ENCODE peak calls at places on chromosomes 13 and 19, in five cellular contexts. N is astrocyte, A is K562, X is IMR-90, F is PC-3. K is an unnamed sample.

GRCh38 chr19:292281-292884 is 1.2 kb upstream of the PLPP2 start:
- DNase-seq in N (no peak), A (no peak), X (no peak), F (no peak), K (no peak)

GRCh38 chr19:17824339-17824738 is 3.0 kb upstream of the INSL3 start:
- DNase-seq in N (no peak), A (no peak), X (no peak), F (no peak), K (no peak)

GRCh38 chr19:53795019-53795418 is 29.1 kb downstream of the NLRP12 start:
- DNase-seq in N (no peak), A (no peak), X (no peak), F (no peak), K (no peak)

GRCh38 chr13:30656178-30656577 is 38.5 kb downstream of the USPL1 start:
- DNase-seq in N (no peak), A (no peak), X (no peak), F (no peak), K (no peak)

GRCh38 chr13:113209880-113210421 is 538 bp downstream of the CUL4A start:
- DNase-seq in N (peak), A (peak), X (peak), F (peak), K (peak)

GRCh38 chr13:45728759-45729158 is 26.6 kb downstream of the CBY2 start:
- DNase-seq in N (no peak), A (peak), X (no peak), F (peak), K (no peak)

GRCh38 chr13:63864171-63864902 is 2448.7 kb upstream of the PCDH20 start:
- DNase-seq in N (peak), A (no peak), X (peak), F (no peak), K (no peak)

GRCh38 chr13:95644611-95645052 is at the start of gene DZIP1:
- DNase-seq in N (peak), A (no peak), X (peak), F (peak), K (peak)

GRCh38 chr13:102726430-102726829 is 31.6 kb upstream of the METTL21C start:
- DNase-seq in N (no peak), A (peak), X (no peak), F (peak), K (no peak)

GRCh38 chr13:113857531-113858195 is 6.2 kb downstream of the GAS6 start:
- DNase-seq in N (no peak), A (no peak), X (no peak), F (no peak), K (no peak)

GRCh38 chr19:17245535-17245984 is at the start of gene NR2F6:
- DNase-seq in N (no peak), A (no peak), X (no peak), F (no peak), K (no peak)

GRCh38 chr13:58889474-58889873 is 1257.9 kb downstream of the PCDH17 start:
- DNase-seq in N (no peak), A (no peak), X (no peak), F (no peak), K (no peak)

GRCh38 chr13:74464656-74465055 is 330.5 kb upstream of the KLF12 start:
- DNase-seq in N (no peak), A (no peak), X (no peak), F (no peak), K (no peak)

GRCh38 chr19:29798783-29799182 is 13.0 kb upstream of the CCNE1 start:
- DNase-seq in N (peak), A (no peak), X (peak), F (no peak), K (no peak)

GRCh38 chr13:106337096-106337495 is 198.4 kb downstream of the EFNB2 start:
- DNase-seq in N (no peak), A (no peak), X (peak), F (peak), K (no peak)

GRCh38 chr19:49421039-49421877 is 2.0 kb downstream of the PTH2 start:
- DNase-seq in N (peak), A (peak), X (peak), F (peak), K (peak)

GRCh38 chr13:35225582-35225981 is 250.9 kb downstream of the MAB21L1 start:
- DNase-seq in N (no peak), A (no peak), X (no peak), F (no peak), K (no peak)

GRCh38 chr19:30682576-30683536 is 310.7 kb downstream of the ZNF536 start:
- DNase-seq in N (peak), A (peak), X (peak), F (peak), K (peak)

GRCh38 chr13:51000058-51000457 is 90.5 kb downstream of the RNASEH2B start:
- DNase-seq in N (peak), A (no peak), X (no peak), F (no peak), K (no peak)

GRCh38 chr19:4866595-4867424 is 657 bp downstream of the PLIN3 start:
- DNase-seq in N (no peak), A (peak), X (peak), F (peak), K (peak)

GRCh38 chr13:30880756-30881155 is 25.3 kb upstream of the MEDAG start:
- DNase-seq in N (peak), A (no peak), X (peak), F (peak), K (peak)

GRCh38 chr19:36850646-36851442 is at the start of gene ZNF345:
- DNase-seq in N (peak), A (peak), X (peak), F (peak), K (peak)

GRCh38 chr19:53927745-53928144 is 18.7 kb downstream of the CACNG7 start:
- DNase-seq in N (peak), A (peak), X (peak), F (peak), K (peak)

GRCh38 chr13:99288069-99288468 is 19.1 kb downstream of the GPR183 start:
- DNase-seq in N (peak), A (no peak), X (no peak), F (no peak), K (no peak)

GRCh38 chr13:73220966-73221720 is 162.3 kb downstream of the KLF5 start:
- DNase-seq in N (no peak), A (peak), X (peak), F (no peak), K (no peak)

GRCh38 chr13:51246411-51247298 is 24.5 kb downstream of the FAM124A start:
- DNase-seq in N (no peak), A (no peak), X (no peak), F (no peak), K (no peak)

GRCh38 chr19:13848811-13849241 is 28.1 kb upstream of the NANOS3 start:
- DNase-seq in N (no peak), A (peak), X (no peak), F (peak), K (no peak)

GRCh38 chr19:34259367-34259865 is 5.1 kb downstream of the GARRE1 start:
- DNase-seq in N (no peak), A (no peak), X (peak), F (no peak), K (no peak)

GRCh38 chr13:79779761-79780160 is 298.8 kb downstream of the NDFIP2 start:
- DNase-seq in N (peak), A (no peak), X (peak), F (peak), K (no peak)

GRCh38 chr13:99442273-99442895 is 58.9 kb upstream of the TM9SF2 start:
- DNase-seq in N (no peak), A (peak), X (peak), F (peak), K (peak)

GRCh38 chr13:32737111-32737571 is 150.9 kb downstream of the PDS5B start:
- DNase-seq in N (peak), A (no peak), X (no peak), F (no peak), K (peak)
- H3K9ac ChIP-seq in N (peak), A (no peak), X (peak), F (no peak), K (peak)

GRCh38 chr19:38304352-38304865 is 358 bp downstream of the C19orf33 start:
- DNase-seq in N (no peak), A (no peak), X (no peak), F (no peak), K (no peak)
- H3K9ac ChIP-seq in N (no peak), A (no peak), X (no peak), F (peak), K (peak)

DNA sequence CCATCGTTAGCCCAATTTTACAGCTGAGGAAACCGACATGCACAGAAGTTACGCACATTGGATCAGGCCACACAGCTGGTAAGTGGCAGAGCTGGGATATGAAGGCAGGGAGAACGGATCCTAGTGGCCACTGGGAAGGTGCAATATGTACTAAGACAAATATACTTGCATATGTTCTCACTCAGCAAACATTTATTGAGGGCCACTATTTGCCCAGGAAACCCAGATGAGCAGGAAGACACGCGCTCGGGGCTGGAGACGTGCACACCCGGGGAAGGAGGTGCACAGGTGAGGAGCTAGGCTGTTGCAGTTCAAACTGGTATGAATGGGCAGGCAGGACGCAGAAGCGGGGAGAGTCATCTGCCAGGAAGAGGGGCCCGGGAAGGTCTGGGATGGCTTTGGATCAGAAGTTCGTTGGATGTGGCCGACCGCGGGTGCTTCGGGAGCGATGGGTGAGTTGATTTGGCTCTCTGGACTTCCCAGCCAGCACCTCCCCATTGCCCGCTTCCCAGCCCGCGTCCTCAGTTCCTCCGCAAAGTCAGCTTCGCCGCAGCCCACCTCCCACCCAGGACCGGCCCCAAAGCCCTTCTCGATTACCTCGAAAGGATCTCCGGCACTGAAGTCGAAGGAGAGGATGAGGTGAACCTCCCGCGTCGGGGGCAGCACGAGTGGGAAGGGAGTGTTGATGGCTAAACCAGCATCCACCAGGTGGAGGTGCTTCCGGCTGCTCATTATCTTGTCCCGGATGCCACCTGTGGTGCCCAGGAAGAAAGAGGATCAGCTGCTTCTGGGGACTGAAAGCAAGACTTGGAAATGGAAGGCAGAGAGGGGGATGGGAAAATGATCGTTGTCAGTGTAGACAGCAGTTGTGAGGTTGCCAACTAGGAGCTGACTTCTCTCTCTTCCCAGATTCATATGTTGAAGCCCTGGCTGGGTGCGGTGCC is 17.8 kb upstream of the CABP5 start:
- DNase-seq in N (no peak), A (no peak), X (no peak), F (no peak), K (no peak)
- H3K9ac ChIP-seq in N (no peak), A (no peak), X (no peak), F (no peak), K (no peak)

GRCh38 chr13:24681930-24682329 is 1.7 kb downstream of the ATP12A start:
- DNase-seq in N (no peak), A (no peak), X (no peak), F (no peak), K (no peak)

GRCh38 chr13:24680258-24680920 is at the start of gene ATP12A:
- DNase-seq in N (no peak), A (no peak), X (no peak), F (no peak), K (no peak)

GRCh38 chr13:24678151-24678550 is 2.1 kb upstream of the ATP12A start:
- DNase-seq in N (no peak), A (peak), X (no peak), F (no peak), K (no peak)

GRCh38 chr13:24680921-24681585 is 845 bp downstream of the ATP12A start:
- DNase-seq in N (no peak), A (no peak), X (no peak), F (no peak), K (no peak)

GRCh38 chr13:24679686-24680085 is 522 bp upstream of the ATP12A start:
- DNase-seq in N (no peak), A (no peak), X (no peak), F (no peak), K (no peak)
- H3K9ac ChIP-seq in N (no peak), A (no peak), X (no peak), F (no peak), K (no peak)

GRCh38 chr19:35787227-35787799 is 11.9 kb downstream of the ARHGAP33 start:
- DNase-seq in N (no peak), A (no peak), X (no peak), F (no peak), K (no peak)

GRCh38 chr19:35784401-35785086 is 9.2 kb downstream of the ARHGAP33 start:
- DNase-seq in N (no peak), A (no peak), X (no peak), F (no peak), K (no peak)

GRCh38 chr19:35783469-35784400 is 8.4 kb downstream of the ARHGAP33 start:
- DNase-seq in N (no peak), A (peak), X (no peak), F (no peak), K (no peak)

GRCh38 chr19:35786299-35787160 is 11.2 kb downstream of the ARHGAP33 start:
- DNase-seq in N (no peak), A (no peak), X (no peak), F (no peak), K (no peak)

DNA sequence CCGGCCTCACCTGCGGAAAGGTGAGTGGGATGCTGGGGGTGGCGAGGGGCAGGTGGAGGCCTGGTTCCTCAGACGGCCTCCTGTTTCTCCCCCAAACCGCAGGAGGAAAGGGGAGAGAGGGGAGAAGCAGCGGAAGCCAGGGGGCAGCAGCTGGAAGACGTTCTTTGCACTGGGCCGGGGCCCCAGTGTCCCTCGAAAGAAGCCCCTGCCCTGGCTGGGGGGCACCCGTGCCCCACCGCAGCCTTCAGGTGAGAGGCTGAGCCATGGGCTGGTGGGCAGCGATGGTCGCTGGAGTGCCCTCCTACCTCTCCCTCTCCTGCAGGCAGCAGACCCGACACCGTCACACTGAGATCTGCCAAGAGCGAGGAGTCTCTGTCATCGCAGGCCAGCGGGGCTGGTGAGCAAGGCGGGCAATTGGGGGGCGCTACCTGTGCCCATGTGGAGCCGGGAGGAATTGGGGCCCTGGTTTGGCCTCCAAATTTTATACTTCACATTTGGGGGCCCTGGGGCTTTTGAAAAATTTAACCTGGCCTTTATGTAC is 9.8 kb downstream of the ARHGAP33 start:
- DNase-seq in N (no peak), A (no peak), X (no peak), F (no peak), K (no peak)
- H3K9ac ChIP-seq in N (no peak), A (no peak), X (no peak), F (no peak), K (no peak)

GRCh38 chr19:45899919-45900589 is 2.4 kb downstream of the MYPOP start:
- DNase-seq in N (no peak), A (no peak), X (no peak), F (no peak), K (no peak)

GRCh38 chr19:45902651-45903625 is 525 bp upstream of the MYPOP start:
- DNase-seq in N (peak), A (peak), X (peak), F (peak), K (peak)

GRCh38 chr19:45901432-45901903 is 945 bp downstream of the MYPOP start:
- DNase-seq in N (no peak), A (no peak), X (peak), F (no peak), K (peak)

GRCh38 chr19:45900661-45901431 is 1.6 kb downstream of the MYPOP start:
- DNase-seq in N (no peak), A (peak), X (no peak), F (no peak), K (no peak)

GRCh38 chr19:45901912-45902650 is at the start of gene MYPOP:
- DNase-seq in N (no peak), A (no peak), X (no peak), F (no peak), K (no peak)
- H3K9ac ChIP-seq in N (peak), A (peak), X (peak), F (peak), K (peak)

DNA sequence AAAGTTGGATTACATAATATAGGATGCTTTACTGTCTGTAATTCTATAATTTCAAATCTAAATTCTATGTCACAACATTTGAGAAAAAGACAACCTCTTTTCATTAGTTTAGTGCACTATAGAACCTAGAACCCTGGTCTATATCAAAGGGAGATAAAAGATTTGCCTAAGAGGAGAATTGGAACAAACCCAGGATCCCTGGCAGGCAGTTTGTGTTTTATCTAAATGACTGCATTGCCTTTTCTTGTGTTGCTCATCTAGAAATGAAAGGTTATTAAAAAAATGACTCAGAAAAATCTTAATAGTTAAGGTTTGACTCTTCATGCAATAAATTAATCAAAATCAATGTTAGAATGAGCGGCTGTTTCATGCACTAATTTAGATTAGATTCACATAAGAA is 96.7 kb downstream of the PCDH9 start:
- DNase-seq in N (peak), A (no peak), X (peak), F (no peak), K (no peak)
- H3K9ac ChIP-seq in N (no peak), A (no peak), X (no peak), F (no peak), K (no peak)